ENCODE peak calls at places on chromosome 16, in seven cellular contexts. M, D, B, C, F, X and A are unnamed samples.

GRCh38 chr16:10777356-10777755 is 33.7 kb downstream of the NUBP1 start:
- DNase-seq in X (no peak), M (no peak), F (no peak), B (no peak), C (no peak), D (no peak), A (no peak)

GRCh38 chr16:66326995-66327513 is 39.4 kb upstream of the CDH5 start:
- DNase-seq in F (no peak), M (no peak), B (no peak), X (no peak), D (no peak), C (peak), A (no peak)

GRCh38 chr16:48054881-48055601 is 100.8 kb downstream of the ABCC12 start:
- DNase-seq in D (peak), F (peak), C (peak), B (peak), X (peak), M (no peak), A (peak)

GRCh38 chr16:89190150-89190958 is 10.0 kb downstream of the SLC22A31 start:
- DNase-seq in F (no peak), X (no peak), C (no peak), M (no peak), B (no peak), D (no peak), A (no peak)

GRCh38 chr16:82773018-82773417 is 146.2 kb downstream of the CDH13 start:
- DNase-seq in B (no peak), C (no peak), M (no peak), D (no peak), X (no peak), F (no peak), A (no peak)

GRCh38 chr16:88730632-88731607 is 24.6 kb downstream of the CTU2 start:
- DNase-seq in X (peak), C (no peak), M (no peak), F (no peak), B (peak), D (no peak), A (no peak)

GRCh38 chr16:11819798-11820197 is 22.7 kb upstream of the ZC3H7A start:
- DNase-seq in F (no peak), C (no peak), B (no peak), D (no peak), X (no peak), M (no peak), A (no peak)

GRCh38 chr16:56372938-56373337 is 52.4 kb downstream of the AMFR start:
- DNase-seq in F (no peak), X (no peak), M (no peak), B (peak), D (no peak), C (no peak), A (no peak)

GRCh38 chr16:57537596-57538234 is 1.3 kb upstream of the CCDC102A start:
- DNase-seq in M (no peak), B (no peak), D (no peak), X (no peak), C (no peak), F (no peak), A (no peak)

GRCh38 chr16:66366433-66367299 is at the start of gene CDH5:
- DNase-seq in F (no peak), X (peak), C (no peak), M (no peak), B (no peak), D (no peak), A (no peak)

GRCh38 chr16:53756329-53756996 is 52.5 kb downstream of the FTO start:
- DNase-seq in C (no peak), X (no peak), B (no peak), D (no peak), M (no peak), F (no peak), A (no peak)

GRCh38 chr16:56419740-56420548 is 5.4 kb downstream of the AMFR start:
- DNase-seq in F (no peak), M (no peak), B (no peak), X (no peak), D (no peak), C (no peak), A (no peak)

GRCh38 chr16:85553436-85554113 is 59.5 kb upstream of the GSE1 start:
- DNase-seq in C (no peak), F (peak), B (peak), D (peak), X (peak), M (peak), A (peak)

GRCh38 chr16:28834349-28834748 is 11.6 kb downstream of the ATXN2L start:
- DNase-seq in X (no peak), B (no peak), M (no peak), F (no peak), C (no peak), D (no peak), A (no peak)